ENCODE peak calls at places on chromosomes 6 and 20, in five cellular contexts. K is RKO; P is nucleus accumbens; Z is activated naive CD8-positive, alpha-beta T cell treated with anti-CD3 and anti-CD28 coated beads, Interleukin-2, amount 10 ng/mL, durations not matched to agents 7 days and 5 days; U is activated T-helper 1 cell treated with anti-CD3 and anti-CD28 coated beads, Interleukin-2, amount 50 U/mL, for 16 hours. F is an unnamed sample.

GRCh38 chr6:129370268-129370916 is 339.6 kb downstream of the ARHGAP18 start:
- DNase-seq in K (peak), P (no peak), Z (no peak), U (no peak), F (peak)

GRCh38 chr20:52168116-52168515 is 23.5 kb downstream of the ZFP64 start:
- DNase-seq in U (no peak), K (no peak), P (no peak), Z (no peak), F (no peak)

GRCh38 chr6:158560787-158561246 is 926 bp downstream of the TMEM181 start:
- DNase-seq in P (no peak), Z (peak), K (peak), U (no peak), F (no peak)

GRCh38 chr6:32668226-32668747 is 1.8 kb upstream of the HLA-DQB1 start:
- DNase-seq in K (no peak), U (peak), Z (no peak), P (no peak), F (no peak)

GRCh38 chr6:122408697-122409458 is 9.4 kb downstream of the HSF2 start:
- DNase-seq in Z (no peak), U (no peak), K (no peak), P (no peak), F (no peak)

GRCh38 chr20:36645998-36646397 is at the start of gene SLA2:
- DNase-seq in U (peak), P (no peak), Z (peak), K (no peak), F (no peak)

GRCh38 chr20:37449276-37449675 is 71.8 kb upstream of the NNAT start:
- DNase-seq in U (no peak), P (peak), K (no peak), Z (no peak), F (no peak)

GRCh38 chr20:3209946-3210317 is 634 bp downstream of the ITPA start:
- DNase-seq in K (peak), P (no peak), Z (no peak), U (no peak), F (no peak)

GRCh38 chr6:106213660-106214276 is 111.8 kb downstream of the ATG5 start:
- DNase-seq in P (no peak), U (no peak), Z (no peak), K (no peak), F (no peak)

GRCh38 chr6:392441-393390 is 1.2 kb downstream of the IRF4 start:
- DNase-seq in U (no peak), P (no peak), Z (peak), K (no peak), F (no peak)

GRCh38 chr6:25477006-25477590 is 174.9 kb upstream of the SCGN start:
- DNase-seq in K (no peak), P (no peak), Z (no peak), U (no peak), F (no peak)

GRCh38 chr6:21997414-21998037 is 299.3 kb downstream of the PRL start:
- DNase-seq in Z (no peak), U (no peak), P (no peak), K (no peak), F (no peak)

GRCh38 chr20:46715292-46715756 is 5.9 kb downstream of the SLC2A10 start:
- DNase-seq in Z (no peak), U (no peak), K (peak), P (no peak), F (peak)

GRCh38 chr6:56573624-56574023 is 69.1 kb downstream of the DST start:
- DNase-seq in P (no peak), K (no peak), Z (no peak), U (no peak), F (no peak)

GRCh38 chr20:63810730-63811490 is 20.2 kb downstream of the ZBTB46 start:
- DNase-seq in Z (no peak), P (no peak), U (no peak), K (no peak), F (no peak)

F was measured in breast epithelium.